ENCODE peak calls at places on chromosomes 1 and 21, in five cellular contexts. K, U, E, T and H are unnamed samples.

GRCh38 chr1:170623171-170623570 is 40.8 kb upstream of the PRRX1 start:
- DNase-seq in K (no peak), U (no peak), E (no peak), T (peak), H (no peak)

GRCh38 chr21:33840771-33841170 is 74.8 kb downstream of the ATP5PO start:
- DNase-seq in K (no peak), U (no peak), E (no peak), T (no peak), H (no peak)

GRCh38 chr21:44734026-44734745 is 22.8 kb upstream of the TSPEAR start:
- DNase-seq in K (no peak), U (no peak), E (no peak), T (no peak), H (no peak)

GRCh38 chr1:26759531-26759930 is 28.2 kb upstream of the PIGV start:
- DNase-seq in K (no peak), U (no peak), E (no peak), T (no peak), H (no peak)

GRCh38 chr1:210687582-210688279 is 359.0 kb downstream of the HHAT start:
- DNase-seq in K (no peak), U (no peak), E (no peak), T (no peak), H (no peak)

GRCh38 chr1:234261545-234261944 is 111.7 kb upstream of the COA6 start:
- DNase-seq in K (no peak), U (no peak), E (no peak), T (no peak), H (no peak)

GRCh38 chr21:31559368-31560119 is 99.9 kb upstream of the SOD1 start:
- DNase-seq in K (peak), U (peak), E (peak), T (peak), H (peak)

GRCh38 chr1:215114154-215114933 is 31.8 kb downstream of the KCNK2 start:
- DNase-seq in K (no peak), U (no peak), E (no peak), T (peak), H (no peak)

GRCh38 chr21:34598931-34599400 is 15.9 kb downstream of the RCAN1 start:
- DNase-seq in K (no peak), U (no peak), E (no peak), T (peak), H (no peak)

GRCh38 chr1:85427844-85428243 is 37.1 kb downstream of the DDAH1 start:
- DNase-seq in K (no peak), U (no peak), E (no peak), T (no peak), H (no peak)

GRCh38 chr1:203625623-203626189 is 926 bp upstream of the ATP2B4 start:
- DNase-seq in K (no peak), U (peak), E (no peak), T (peak), H (peak)

GRCh38 chr1:81681570-81681969 is 119.2 kb upstream of the ADGRL2 start:
- DNase-seq in K (no peak), U (no peak), E (no peak), T (peak), H (no peak)

GRCh38 chr1:55916480-55916879 is 662.9 kb downstream of the PLPP3 start:
- DNase-seq in K (no peak), U (no peak), E (no peak), T (peak), H (no peak)

GRCh38 chr1:44640178-44640865 is 34.0 kb downstream of the TMEM53 start:
- DNase-seq in K (peak), U (no peak), E (no peak), T (no peak), H (no peak)

GRCh38 chr1:184296466-184297243 is 90.2 kb upstream of the C1orf21 start:
- DNase-seq in K (peak), U (no peak), E (peak), T (no peak), H (peak)

GRCh38 chr21:45127937-45128336 is 53.6 kb downstream of the ADARB1 start:
- DNase-seq in K (no peak), U (no peak), E (no peak), T (no peak), H (no peak)

GRCh38 chr1:24955161-24955560 is 25.1 kb upstream of the RUNX3 start:
- DNase-seq in K (no peak), U (peak), E (no peak), T (peak), H (peak)

GRCh38 chr1:200306954-200307754 is 102.7 kb downstream of the ZNF281 start:
- DNase-seq in K (no peak), U (no peak), E (no peak), T (peak), H (no peak)

GRCh38 chr1:221435510-221435909 is 306.4 kb downstream of the DUSP10 start:
- DNase-seq in K (no peak), U (no peak), E (no peak), T (peak), H (no peak)

GRCh38 chr1:109933856-109934711 is 23.4 kb downstream of the CSF1 start:
- DNase-seq in K (no peak), U (no peak), E (peak), T (no peak), H (no peak)

GRCh38 chr1:112698366-112699310 is 8.3 kb downstream of the RHOC start:
- DNase-seq in K (no peak), U (no peak), E (no peak), T (no peak), H (no peak)

GRCh38 chr1:11478571-11479374 is at the start of gene DISP3:
- DNase-seq in K (peak), U (peak), E (peak), T (peak), H (peak)

GRCh38 chr21:18716578-18717138 is 313.1 kb upstream of the TMPRSS15 start:
- DNase-seq in K (no peak), U (no peak), E (no peak), T (no peak), H (no peak)

GRCh38 chr1:10761503-10762152 is 34.8 kb downstream of the CASZ1 start:
- DNase-seq in K (no peak), U (no peak), E (no peak), T (no peak), H (peak)

GRCh38 chr1:160362168-160362941 is 4.5 kb upstream of the NHLH1 start:
- DNase-seq in K (no peak), U (no peak), E (no peak), T (no peak), H (no peak)

GRCh38 chr21:17463441-17463840 is 49.4 kb upstream of the CXADR start:
- DNase-seq in K (no peak), U (no peak), E (no peak), T (peak), H (no peak)

GRCh38 chr1:46180082-46180616 is 3.9 kb upstream of the P3R3URF start:
- DNase-seq in K (no peak), U (no peak), E (no peak), T (peak), H (peak)

GRCh38 chr1:30976143-30976542 is 67.6 kb upstream of the SDC3 start:
- DNase-seq in K (no peak), U (no peak), E (no peak), T (no peak), H (no peak)

GRCh38 chr1:17507916-17508315 is 31.6 kb upstream of the ARHGEF10L start:
- DNase-seq in K (no peak), U (no peak), E (no peak), T (no peak), H (no peak)

GRCh38 chr1:66916320-66916719 is 8.3 kb downstream of the DNAI4 start:
- DNase-seq in K (no peak), U (no peak), E (no peak), T (no peak), H (no peak)

GRCh38 chr1:150164769-150165168 is 15.1 kb downstream of the PLEKHO1 start:
- DNase-seq in K (no peak), U (no peak), E (no peak), T (no peak), H (no peak)

GRCh38 chr1:60598055-60598910 is 484.1 kb upstream of the NFIA start:
- DNase-seq in K (no peak), U (no peak), E (no peak), T (no peak), H (no peak)
- H3K27ac ChIP-seq in K (no peak), U (no peak), E (no peak), T (no peak), H (no peak)

DNA sequence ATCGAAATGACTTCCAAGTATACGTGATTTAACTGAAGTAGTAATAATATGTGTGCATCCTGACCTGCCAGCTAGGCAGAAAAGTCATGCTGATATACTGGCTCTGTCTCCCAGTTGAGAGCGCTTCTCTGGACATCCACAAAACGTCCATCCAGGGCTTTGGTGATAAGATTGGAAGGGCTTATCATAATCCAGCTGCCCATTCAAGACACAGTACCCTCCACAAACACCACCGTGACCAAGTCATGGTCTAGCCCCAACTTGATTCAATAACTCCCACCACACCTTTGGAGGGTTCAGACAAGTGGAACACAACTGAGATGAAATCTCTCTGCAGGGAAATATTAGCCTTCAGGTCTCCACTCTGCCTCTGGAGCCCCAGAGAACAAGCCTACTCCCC is 76.2 kb downstream of the CD46 start:
- DNase-seq in K (no peak), U (no peak), E (no peak), T (no peak), H (no peak)
- H3K27ac ChIP-seq in K (peak), U (peak), E (peak), T (no peak), H (peak)

GRCh38 chr21:38819051-38819718 is 13.5 kb downstream of the ETS2 start:
- DNase-seq in K (no peak), U (no peak), E (no peak), T (no peak), H (no peak)

GRCh38 chr21:38820471-38821239 is 14.9 kb downstream of the ETS2 start:
- DNase-seq in K (no peak), U (no peak), E (peak), T (no peak), H (peak)

GRCh38 chr21:38818336-38818723 is 12.6 kb downstream of the ETS2 start:
- DNase-seq in K (no peak), U (no peak), E (no peak), T (no peak), H (no peak)

GRCh38 chr21:38821248-38821647 is 15.5 kb downstream of the ETS2 start:
- DNase-seq in K (no peak), U (no peak), E (no peak), T (no peak), H (no peak)

GRCh38 chr21:38819719-38820147 is 14.0 kb downstream of the ETS2 start:
- DNase-seq in K (no peak), U (no peak), E (no peak), T (peak), H (peak)
- H3K27ac ChIP-seq in K (peak), U (no peak), E (peak), T (peak), H (peak)

DNA sequence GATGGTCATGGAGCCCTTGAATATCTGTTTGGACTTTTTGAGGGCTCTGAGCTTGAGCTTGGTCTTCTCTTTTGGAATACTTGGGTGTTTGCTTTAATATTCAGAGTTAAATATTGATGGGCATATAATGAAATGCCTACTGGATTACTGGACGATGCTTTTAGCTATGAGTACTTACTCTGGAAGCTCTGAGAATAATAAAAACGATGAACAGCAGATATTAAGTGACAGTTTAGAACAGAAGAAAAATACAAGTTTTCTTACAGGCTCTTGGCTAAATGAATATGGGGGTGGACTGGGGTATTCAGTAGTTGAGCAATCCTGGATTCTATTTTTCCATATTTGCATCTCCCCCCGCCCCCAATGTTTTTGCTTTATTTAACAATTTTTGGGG is 20.7 kb downstream of the GALNT2 start:
- DNase-seq in K (no peak), U (no peak), E (no peak), T (no peak), H (no peak)
- H3K27ac ChIP-seq in K (no peak), U (no peak), E (no peak), T (peak), H (no peak)

GRCh38 chr1:33298623-33299277 is 22.1 kb downstream of the A3GALT2 start:
- DNase-seq in K (peak), U (peak), E (peak), T (peak), H (peak)
- H3K27ac ChIP-seq in K (peak), U (no peak), E (no peak), T (peak), H (peak)

GRCh38 chr1:41496080-41497055 is 11.9 kb upstream of the EDN2 start:
- DNase-seq in K (peak), U (peak), E (peak), T (peak), H (peak)
- H3K27ac ChIP-seq in K (peak), U (no peak), E (peak), T (peak), H (peak)

DNA sequence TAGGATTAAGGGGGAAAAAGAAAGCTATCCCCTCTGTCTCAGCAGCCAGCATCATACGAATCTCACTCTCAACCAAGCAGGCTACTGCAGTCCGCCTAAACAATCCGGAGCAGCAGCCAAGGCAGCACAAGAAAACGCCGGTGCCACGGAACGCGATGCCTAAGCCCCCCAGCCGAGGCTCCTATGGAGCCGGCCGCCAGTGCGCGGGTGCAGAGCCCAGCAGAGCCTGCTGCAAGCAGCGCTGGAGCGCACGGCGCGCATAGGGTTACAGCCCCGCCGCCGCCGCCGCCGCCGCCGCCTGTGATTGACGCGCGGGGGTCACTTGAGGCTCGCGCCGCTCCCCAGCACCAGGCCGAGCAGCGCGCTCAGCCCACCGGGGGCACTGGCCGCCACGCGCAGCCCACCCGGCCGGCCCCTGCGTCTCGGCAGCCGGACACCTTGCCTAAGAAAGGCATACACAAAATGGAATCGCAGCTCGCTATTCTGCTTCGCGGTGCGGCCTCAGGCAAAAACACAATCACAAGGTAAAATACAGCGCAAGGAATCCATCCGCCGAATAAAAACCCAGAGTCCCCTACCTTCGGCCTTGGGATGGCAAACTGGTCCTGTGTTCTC is 780 bp downstream of the HIVEP3 start:
- DNase-seq in K (peak), U (peak), E (peak), T (peak), H (peak)
- H3K27ac ChIP-seq in K (peak), U (no peak), E (peak), T (no peak), H (peak)

GRCh38 chr1:156399355-156400125 is 30.5 kb downstream of the RHBG start:
- DNase-seq in K (no peak), U (no peak), E (no peak), T (no peak), H (no peak)

GRCh38 chr1:156400191-156400920 is 31.3 kb downstream of the RHBG start:
- DNase-seq in K (no peak), U (no peak), E (no peak), T (no peak), H (no peak)

GRCh38 chr1:156401681-156402081 is 32.7 kb downstream of the RHBG start:
- DNase-seq in K (no peak), U (no peak), E (no peak), T (no peak), H (no peak)

GRCh38 chr1:156402621-156403020 is 33.6 kb downstream of the RHBG start:
- DNase-seq in K (no peak), U (no peak), E (no peak), T (no peak), H (no peak)

GRCh38 chr1:156401175-156401574 is 32.2 kb downstream of the RHBG start:
- DNase-seq in K (no peak), U (no peak), E (no peak), T (no peak), H (no peak)
- H3K27ac ChIP-seq in K (no peak), U (no peak), E (no peak), T (no peak), H (no peak)

GRCh38 chr1:62613890-62614289 is 16.6 kb downstream of the ANGPTL3 start:
- DNase-seq in K (no peak), U (no peak), E (no peak), T (no peak), H (no peak)

GRCh38 chr1:62608905-62609304 is 11.6 kb downstream of the ANGPTL3 start:
- DNase-seq in K (no peak), U (no peak), E (no peak), T (no peak), H (no peak)

GRCh38 chr1:62613325-62613727 is 16.0 kb downstream of the ANGPTL3 start:
- DNase-seq in K (no peak), U (no peak), E (no peak), T (no peak), H (no peak)

DNA sequence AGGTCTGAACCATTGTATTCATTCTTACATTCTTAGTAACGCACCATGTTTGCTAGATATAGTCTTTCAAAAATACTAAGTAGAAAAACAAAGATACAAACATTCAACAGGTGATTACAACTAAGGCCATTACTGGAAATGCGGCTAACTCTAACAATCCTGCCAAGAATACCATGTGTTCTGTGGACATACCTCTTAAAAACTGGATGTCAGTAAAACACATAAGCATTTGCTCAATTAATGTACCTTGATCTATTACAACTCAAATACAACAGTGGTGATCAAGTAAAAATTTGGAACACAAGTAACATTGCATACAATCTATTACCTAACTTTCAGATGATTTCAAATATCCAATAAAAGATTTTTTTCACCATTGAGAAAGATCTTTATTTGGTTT is 15.4 kb downstream of the ANGPTL3 start:
- DNase-seq in K (no peak), U (no peak), E (no peak), T (no peak), H (no peak)
- H3K27ac ChIP-seq in K (no peak), U (no peak), E (no peak), T (no peak), H (no peak)

DNA sequence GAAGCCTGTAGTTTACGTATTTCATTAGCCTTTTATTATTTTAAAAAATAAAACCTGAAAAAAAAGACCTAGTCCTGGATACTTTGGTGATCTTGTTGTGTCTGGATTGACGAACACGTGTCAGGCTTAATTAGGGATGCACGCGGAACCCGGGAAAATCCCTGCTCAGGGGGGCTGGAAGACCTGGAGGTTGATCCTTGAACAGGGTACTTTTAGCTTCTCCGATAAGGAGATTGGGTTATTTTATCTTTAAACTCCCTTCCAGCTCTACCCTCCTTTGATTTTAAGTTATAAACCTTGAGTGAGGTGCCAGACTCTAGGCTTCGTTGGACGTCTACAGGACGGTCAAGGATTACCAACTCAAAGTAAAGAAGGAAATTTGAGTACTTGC is 552 bp upstream of the ZNF691 start:
- DNase-seq in K (no peak), U (no peak), E (no peak), T (peak), H (no peak)
- H3K27ac ChIP-seq in K (peak), U (no peak), E (peak), T (no peak), H (no peak)